ENCODE peak calls at places on chromosomes 12 and 14, in seven cellular contexts. K is hippocampal formation; P is lower leg skin; L is naive B cell; D is Calu3; N is tibial artery; T is stimulated activated CD4-positive, alpha-beta T cell treated with anti-CD3 and anti-CD28 coated beads, Interleukin-1b, Interleukin-23, amount 100 ng/mL, for 1 hour. O is an unnamed sample.

GRCh38 chr12:122422769-122423257 is 344 bp upstream of the CLIP1 start:
- DNase-seq in P (no peak), T (no peak), L (peak), K (no peak), N (no peak), D (peak), O (peak)

GRCh38 chr14:24991821-24992220 is 58.1 kb downstream of the STXBP6 start:
- DNase-seq in N (no peak), K (no peak), T (no peak), L (no peak), P (no peak), D (no peak), O (no peak)

GRCh38 chr12:23834076-23834475 is 115.4 kb downstream of the SOX5 start:
- DNase-seq in T (no peak), D (no peak), P (no peak), N (no peak), L (no peak), K (no peak), O (no peak)

GRCh38 chr12:12333980-12334709 is 15.9 kb downstream of the MANSC1 start:
- DNase-seq in T (no peak), N (no peak), P (peak), D (peak), K (no peak), L (peak), O (no peak)

GRCh38 chr12:113247123-113248045 is 26.1 kb downstream of the TPCN1 start:
- DNase-seq in L (no peak), D (no peak), K (no peak), T (no peak), P (no peak), N (no peak), O (peak)

GRCh38 chr14:32087173-32087861 is 10.2 kb downstream of the ARHGAP5 start:
- DNase-seq in T (no peak), L (no peak), P (no peak), D (no peak), N (no peak), K (no peak), O (peak)

GRCh38 chr12:33427071-33427470 is 12.5 kb downstream of the SYT10 start:
- DNase-seq in N (no peak), P (no peak), L (no peak), K (no peak), D (peak), T (no peak), O (no peak)

GRCh38 chr12:26434299-26434915 is 239.0 kb downstream of the SSPN start:
- DNase-seq in D (peak), P (no peak), L (peak), K (peak), N (no peak), T (no peak), O (peak)

GRCh38 chr14:24279301-24280186 is 8.1 kb upstream of the RABGGTA start:
- DNase-seq in P (no peak), N (no peak), K (peak), L (peak), D (peak), T (no peak), O (no peak)